ENCODE peak calls at places on chromosomes 1 and 21, in ten cellular contexts. One of them, this sample, is unnamed.

GRCh38 chr1:86194491-86195034 is 38.0 kb upstream of the COL24A1 start:
- DNase-seq in left ventricle myocardium inferior: no peak
- DNase-seq in HFF-Myc: no peak
- DNase-seq in cardiac muscle cell: no peak
- DNase-seq in mucosa of descending colon: no peak
- DNase-seq in ovary: no peak
- DNase-seq in neural progenitor cell: no peak
- DNase-seq in lower leg skin: no peak
- DNase-seq in fibroblast of mammary gland: no peak
- DNase-seq in tibial artery: no peak
- DNase-seq in this sample: no peak

GRCh38 chr1:241834733-241835377 is 13.1 kb upstream of the EXO1 start:
- DNase-seq in mucosa of descending colon: no peak
- DNase-seq in HFF-Myc: no peak
- DNase-seq in neural progenitor cell: peak
- DNase-seq in cardiac muscle cell: peak
- DNase-seq in lower leg skin: no peak
- DNase-seq in fibroblast of mammary gland: peak
- DNase-seq in left ventricle myocardium inferior: no peak
- DNase-seq in tibial artery: no peak
- DNase-seq in ovary: no peak
- DNase-seq in this sample: no peak

GRCh38 chr1:59317343-59317742 is 20.4 kb downstream of the FGGY start:
- DNase-seq in tibial artery: no peak
- DNase-seq in neural progenitor cell: no peak
- DNase-seq in fibroblast of mammary gland: no peak
- DNase-seq in ovary: no peak
- DNase-seq in HFF-Myc: no peak
- DNase-seq in mucosa of descending colon: no peak
- DNase-seq in cardiac muscle cell: no peak
- DNase-seq in left ventricle myocardium inferior: no peak
- DNase-seq in lower leg skin: no peak
- DNase-seq in this sample: no peak

GRCh38 chr1:116667577-116668105 is at the start of gene IGSF3:
- DNase-seq in cardiac muscle cell: peak
- DNase-seq in lower leg skin: peak
- DNase-seq in neural progenitor cell: peak
- DNase-seq in HFF-Myc: no peak
- DNase-seq in ovary: peak
- DNase-seq in fibroblast of mammary gland: no peak
- DNase-seq in mucosa of descending colon: peak
- DNase-seq in tibial artery: peak
- DNase-seq in left ventricle myocardium inferior: peak
- DNase-seq in this sample: no peak

GRCh38 chr21:16082038-16082816 is 352.4 kb downstream of the USP25 start:
- DNase-seq in tibial artery: no peak
- DNase-seq in cardiac muscle cell: peak
- DNase-seq in lower leg skin: no peak
- DNase-seq in neural progenitor cell: peak
- DNase-seq in fibroblast of mammary gland: peak
- DNase-seq in mucosa of descending colon: no peak
- DNase-seq in HFF-Myc: no peak
- DNase-seq in left ventricle myocardium inferior: no peak
- DNase-seq in ovary: no peak
- DNase-seq in this sample: no peak

GRCh38 chr1:109636201-109636952 is 16.7 kb downstream of the AMPD2 start:
- DNase-seq in cardiac muscle cell: no peak
- DNase-seq in ovary: peak
- DNase-seq in lower leg skin: peak
- DNase-seq in left ventricle myocardium inferior: no peak
- DNase-seq in HFF-Myc: no peak
- DNase-seq in tibial artery: no peak
- DNase-seq in mucosa of descending colon: no peak
- DNase-seq in neural progenitor cell: no peak
- DNase-seq in fibroblast of mammary gland: peak
- DNase-seq in this sample: no peak

GRCh38 chr1:218673170-218673569 is 328.0 kb downstream of the TGFB2 start:
- DNase-seq in HFF-Myc: no peak
- DNase-seq in mucosa of descending colon: no peak
- DNase-seq in left ventricle myocardium inferior: no peak
- DNase-seq in ovary: no peak
- DNase-seq in tibial artery: no peak
- DNase-seq in neural progenitor cell: no peak
- DNase-seq in cardiac muscle cell: no peak
- DNase-seq in fibroblast of mammary gland: no peak
- DNase-seq in lower leg skin: no peak
- DNase-seq in this sample: no peak

GRCh38 chr1:64212023-64212422 is 8.6 kb downstream of the UBE2U start:
- DNase-seq in neural progenitor cell: no peak
- DNase-seq in fibroblast of mammary gland: peak
- DNase-seq in tibial artery: no peak
- DNase-seq in ovary: no peak
- DNase-seq in HFF-Myc: no peak
- DNase-seq in left ventricle myocardium inferior: no peak
- DNase-seq in cardiac muscle cell: no peak
- DNase-seq in mucosa of descending colon: no peak
- DNase-seq in lower leg skin: no peak
- DNase-seq in this sample: no peak

GRCh38 chr21:36765229-36765628 is 66.3 kb downstream of the SIM2 start:
- DNase-seq in HFF-Myc: no peak
- DNase-seq in lower leg skin: no peak
- DNase-seq in neural progenitor cell: no peak
- DNase-seq in ovary: no peak
- DNase-seq in left ventricle myocardium inferior: no peak
- DNase-seq in fibroblast of mammary gland: peak
- DNase-seq in mucosa of descending colon: no peak
- DNase-seq in tibial artery: no peak
- DNase-seq in cardiac muscle cell: no peak
- DNase-seq in this sample: no peak

GRCh38 chr1:204928671-204929486 is 58.2 kb downstream of the NFASC start:
- DNase-seq in left ventricle myocardium inferior: no peak
- DNase-seq in lower leg skin: no peak
- DNase-seq in ovary: no peak
- DNase-seq in HFF-Myc: no peak
- DNase-seq in cardiac muscle cell: no peak
- DNase-seq in fibroblast of mammary gland: no peak
- DNase-seq in tibial artery: no peak
- DNase-seq in mucosa of descending colon: no peak
- DNase-seq in neural progenitor cell: peak
- DNase-seq in this sample: no peak

GRCh38 chr1:15188145-15188544 is 34.6 kb downstream of the TMEM51 start:
- DNase-seq in cardiac muscle cell: no peak
- DNase-seq in left ventricle myocardium inferior: no peak
- DNase-seq in lower leg skin: no peak
- DNase-seq in neural progenitor cell: peak
- DNase-seq in HFF-Myc: no peak
- DNase-seq in tibial artery: no peak
- DNase-seq in ovary: peak
- DNase-seq in mucosa of descending colon: peak
- DNase-seq in fibroblast of mammary gland: no peak
- DNase-seq in this sample: no peak

GRCh38 chr1:153960206-153960605 is 1.8 kb upstream of the CRTC2 start:
- DNase-seq in tibial artery: no peak
- DNase-seq in fibroblast of mammary gland: no peak
- DNase-seq in cardiac muscle cell: no peak
- DNase-seq in mucosa of descending colon: no peak
- DNase-seq in lower leg skin: no peak
- DNase-seq in ovary: no peak
- DNase-seq in HFF-Myc: no peak
- DNase-seq in neural progenitor cell: no peak
- DNase-seq in left ventricle myocardium inferior: no peak
- DNase-seq in this sample: no peak

GRCh38 chr1:29962831-29963247 is 726.5 kb downstream of the PTPRU start:
- DNase-seq in cardiac muscle cell: no peak
- DNase-seq in fibroblast of mammary gland: no peak
- DNase-seq in mucosa of descending colon: no peak
- DNase-seq in neural progenitor cell: no peak
- DNase-seq in ovary: no peak
- DNase-seq in left ventricle myocardium inferior: no peak
- DNase-seq in tibial artery: no peak
- DNase-seq in lower leg skin: no peak
- DNase-seq in HFF-Myc: no peak
- DNase-seq in this sample: no peak

GRCh38 chr1:88802950-88803349 is 88.4 kb downstream of the GTF2B start:
- DNase-seq in lower leg skin: no peak
- DNase-seq in cardiac muscle cell: no peak
- DNase-seq in ovary: no peak
- DNase-seq in fibroblast of mammary gland: peak
- DNase-seq in mucosa of descending colon: no peak
- DNase-seq in left ventricle myocardium inferior: no peak
- DNase-seq in HFF-Myc: no peak
- DNase-seq in tibial artery: no peak
- DNase-seq in neural progenitor cell: no peak
- DNase-seq in this sample: peak

GRCh38 chr1:88799433-88799832 is 91.9 kb downstream of the GTF2B start:
- DNase-seq in cardiac muscle cell: no peak
- DNase-seq in lower leg skin: no peak
- DNase-seq in fibroblast of mammary gland: no peak
- DNase-seq in left ventricle myocardium inferior: no peak
- DNase-seq in neural progenitor cell: no peak
- DNase-seq in tibial artery: no peak
- DNase-seq in HFF-Myc: no peak
- DNase-seq in mucosa of descending colon: no peak
- DNase-seq in ovary: no peak
- DNase-seq in this sample: no peak

GRCh38 chr1:88802404-88802803 is 89.0 kb downstream of the GTF2B start:
- DNase-seq in ovary: no peak
- DNase-seq in left ventricle myocardium inferior: no peak
- DNase-seq in mucosa of descending colon: no peak
- DNase-seq in cardiac muscle cell: no peak
- DNase-seq in tibial artery: no peak
- DNase-seq in HFF-Myc: no peak
- DNase-seq in fibroblast of mammary gland: peak
- DNase-seq in lower leg skin: no peak
- DNase-seq in neural progenitor cell: no peak
- DNase-seq in this sample: no peak

GRCh38 chr1:88801575-88802208 is 89.7 kb downstream of the GTF2B start:
- DNase-seq in tibial artery: no peak
- DNase-seq in HFF-Myc: peak
- DNase-seq in neural progenitor cell: no peak
- DNase-seq in lower leg skin: no peak
- DNase-seq in ovary: no peak
- DNase-seq in left ventricle myocardium inferior: no peak
- DNase-seq in mucosa of descending colon: no peak
- DNase-seq in cardiac muscle cell: no peak
- DNase-seq in fibroblast of mammary gland: peak
- DNase-seq in this sample: peak

GRCh38 chr1:88800382-88801051 is 90.8 kb downstream of the GTF2B start:
- DNase-seq in HFF-Myc: no peak
- DNase-seq in left ventricle myocardium inferior: no peak
- DNase-seq in cardiac muscle cell: no peak
- DNase-seq in fibroblast of mammary gland: peak
- DNase-seq in lower leg skin: no peak
- DNase-seq in neural progenitor cell: peak
- DNase-seq in mucosa of descending colon: peak
- DNase-seq in tibial artery: no peak
- DNase-seq in ovary: no peak
- DNase-seq in this sample: no peak
- TF ChIP-seq CTCF in HFF-Myc: peak
- TF ChIP-seq CTCF in left ventricle myocardium inferior: peak
- TF ChIP-seq CTCF in cardiac muscle cell: peak
- TF ChIP-seq CTCF in fibroblast of mammary gland: peak
- TF ChIP-seq CTCF in lower leg skin: no peak
- TF ChIP-seq CTCF in neural progenitor cell: peak
- TF ChIP-seq CTCF in mucosa of descending colon: peak
- TF ChIP-seq CTCF in tibial artery: peak
- TF ChIP-seq CTCF in ovary: no peak
- TF ChIP-seq CTCF in this sample: peak

DNA sequence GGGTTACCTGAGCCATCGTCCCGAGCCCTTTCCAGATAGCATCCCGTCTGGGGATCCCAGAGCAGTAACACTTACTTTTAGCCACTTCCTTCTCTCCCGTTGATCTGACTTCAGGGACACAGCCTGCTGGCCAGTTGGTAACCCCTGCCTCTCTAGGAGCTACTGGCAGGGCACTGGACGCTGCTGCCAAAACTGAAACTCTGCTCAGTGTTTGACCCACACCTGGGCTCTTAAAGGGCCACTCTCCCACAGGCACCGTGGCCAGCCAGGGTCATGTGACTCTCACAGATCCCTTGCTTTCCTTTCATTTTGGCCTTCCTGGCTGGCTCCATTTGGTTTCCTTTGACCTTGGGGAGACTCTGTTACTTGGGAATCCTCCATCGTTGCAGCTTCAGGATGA is at the start of gene PIGR:
- DNase-seq in ovary: no peak
- DNase-seq in left ventricle myocardium inferior: no peak
- DNase-seq in fibroblast of mammary gland: no peak
- DNase-seq in tibial artery: no peak
- DNase-seq in mucosa of descending colon: peak
- DNase-seq in lower leg skin: no peak
- DNase-seq in neural progenitor cell: no peak
- DNase-seq in HFF-Myc: no peak
- DNase-seq in cardiac muscle cell: no peak
- DNase-seq in this sample: no peak
- H3K4me3 ChIP-seq in ovary: no peak
- H3K4me3 ChIP-seq in left ventricle myocardium inferior: no peak
- H3K4me3 ChIP-seq in fibroblast of mammary gland: no peak
- H3K4me3 ChIP-seq in tibial artery: no peak
- H3K4me3 ChIP-seq in mucosa of descending colon: peak
- H3K4me3 ChIP-seq in lower leg skin: no peak
- H3K4me3 ChIP-seq in neural progenitor cell: no peak
- H3K4me3 ChIP-seq in HFF-Myc: no peak
- H3K4me3 ChIP-seq in cardiac muscle cell: no peak
- H3K4me3 ChIP-seq in this sample: no peak

GRCh38 chr1:25117233-25117823 is 115.0 kb downstream of the SYF2 start:
- DNase-seq in ovary: no peak
- DNase-seq in neural progenitor cell: peak
- DNase-seq in tibial artery: no peak
- DNase-seq in HFF-Myc: no peak
- DNase-seq in fibroblast of mammary gland: no peak
- DNase-seq in left ventricle myocardium inferior: no peak
- DNase-seq in cardiac muscle cell: no peak
- DNase-seq in lower leg skin: no peak
- DNase-seq in mucosa of descending colon: peak
- DNase-seq in this sample: no peak
- TF ChIP-seq CTCF in ovary: no peak
- TF ChIP-seq CTCF in neural progenitor cell: peak
- TF ChIP-seq CTCF in tibial artery: no peak
- TF ChIP-seq CTCF in HFF-Myc: peak
- TF ChIP-seq CTCF in fibroblast of mammary gland: peak
- TF ChIP-seq CTCF in left ventricle myocardium inferior: no peak
- TF ChIP-seq CTCF in cardiac muscle cell: no peak
- TF ChIP-seq CTCF in lower leg skin: no peak
- TF ChIP-seq CTCF in mucosa of descending colon: peak
- TF ChIP-seq CTCF in this sample: peak

DNA sequence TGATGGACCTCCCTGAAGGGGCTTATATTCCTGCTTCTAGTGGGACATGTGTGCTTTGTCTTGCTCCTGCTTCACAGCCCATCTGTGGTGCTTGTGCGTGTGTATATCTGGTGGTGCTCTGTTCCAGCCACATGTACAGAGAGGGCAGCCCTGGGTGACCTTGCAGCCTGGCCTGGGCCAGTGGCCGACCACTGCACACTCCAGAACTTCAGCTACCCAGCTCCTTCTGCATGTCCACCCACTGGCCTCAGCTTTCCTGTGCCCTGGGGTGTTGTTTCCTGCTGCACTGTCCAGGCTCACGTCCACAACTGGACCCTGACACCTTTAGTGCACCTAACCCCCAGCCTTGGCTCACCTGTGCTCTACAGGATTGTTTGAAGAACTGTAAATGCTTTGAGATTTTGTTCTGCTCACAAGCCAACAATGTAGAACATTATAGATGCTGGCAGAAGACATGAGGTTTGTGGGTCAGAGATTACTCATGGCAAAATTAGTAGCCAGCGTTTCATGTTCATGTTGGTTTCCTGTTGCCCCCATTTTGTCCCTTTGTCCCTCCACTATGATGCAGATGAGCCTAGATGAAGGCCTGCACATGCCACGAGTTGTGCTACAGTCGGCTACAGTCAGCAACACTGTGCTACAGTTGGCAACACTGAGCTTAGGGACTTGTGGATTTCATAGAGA is 5.3 kb upstream of the S100B start:
- DNase-seq in left ventricle myocardium inferior: no peak
- DNase-seq in neural progenitor cell: no peak
- DNase-seq in fibroblast of mammary gland: peak
- DNase-seq in mucosa of descending colon: no peak
- DNase-seq in ovary: no peak
- DNase-seq in HFF-Myc: no peak
- DNase-seq in tibial artery: no peak
- DNase-seq in cardiac muscle cell: no peak
- DNase-seq in lower leg skin: no peak
- DNase-seq in this sample: no peak
- H3K4me3 ChIP-seq in left ventricle myocardium inferior: no peak
- H3K4me3 ChIP-seq in neural progenitor cell: no peak
- H3K4me3 ChIP-seq in fibroblast of mammary gland: no peak
- H3K4me3 ChIP-seq in mucosa of descending colon: no peak
- H3K4me3 ChIP-seq in ovary: no peak
- H3K4me3 ChIP-seq in HFF-Myc: no peak
- H3K4me3 ChIP-seq in tibial artery: no peak
- H3K4me3 ChIP-seq in cardiac muscle cell: no peak
- H3K4me3 ChIP-seq in lower leg skin: no peak
- H3K4me3 ChIP-seq in this sample: no peak

This sample was measured in kidney epithelial cell.